ENCODE peak calls at places on chromosome 19, in nine cellular contexts. O is midbrain, W is NCI-H1048, X is progenitor cell of endocrine pancreas, N is OCI-LY7, R is T-helper 1 cell, S is EL, Q is amniotic stem cell, F is MCF 10A. Z is an unnamed sample.

GRCh38 chr19:10642473-10642872 is 11.7 kb upstream of the ILF3 start:
- DNase-seq in F (no peak), O (peak), X (no peak), N (no peak), R (no peak), W (no peak), S (no peak), Q (no peak), Z (no peak)

GRCh38 chr19:45860359-45861259 is 2.3 kb downstream of the SYMPK start:
- DNase-seq in W (no peak), R (no peak), F (no peak), N (no peak), S (no peak), O (no peak), X (no peak), Q (no peak), Z (no peak)

GRCh38 chr19:19071897-19072296 is 8.1 kb downstream of the SLC25A42 start:
- DNase-seq in X (no peak), W (no peak), O (no peak), Q (no peak), N (no peak), R (no peak), S (no peak), F (no peak), Z (no peak)

GRCh38 chr19:29560313-29561075 is 34.7 kb downstream of the VSTM2B start:
- DNase-seq in R (no peak), F (no peak), N (no peak), Q (no peak), W (no peak), S (no peak), O (no peak), X (no peak), Z (no peak)

GRCh38 chr19:10695401-10696398 is 5.5 kb upstream of the QTRT1 start:
- DNase-seq in S (peak), N (peak), Q (peak), R (peak), W (peak), F (peak), X (peak), O (peak), Z (peak)

GRCh38 chr19:54178581-54179261 is 5.8 kb upstream of the TMC4 start:
- DNase-seq in W (no peak), N (peak), S (no peak), Q (no peak), R (no peak), F (no peak), O (peak), X (no peak), Z (no peak)

GRCh38 chr19:4012092-4012974 is 4.8 kb downstream of the PIAS4 start:
- DNase-seq in W (no peak), N (no peak), Q (no peak), R (no peak), S (no peak), F (no peak), O (no peak), X (no peak), Z (no peak)

GRCh38 chr19:6357995-6358394 is 3.3 kb upstream of the CLPP start:
- DNase-seq in Q (no peak), S (no peak), W (no peak), O (no peak), R (no peak), N (no peak), F (no peak), X (no peak), Z (no peak)

GRCh38 chr19:5238700-5239099 is 101.9 kb downstream of the PTPRS start:
- DNase-seq in W (no peak), Q (no peak), N (no peak), X (no peak), O (no peak), F (no peak), R (no peak), S (no peak), Z (no peak)

GRCh38 chr19:15195381-15195964 is 5.3 kb downstream of the NOTCH3 start:
- DNase-seq in S (peak), N (no peak), W (no peak), F (peak), O (no peak), X (peak), Q (no peak), R (no peak), Z (no peak)

GRCh38 chr19:45637890-45638667 is 1.1 kb downstream of the EML2 start:
- DNase-seq in O (no peak), X (no peak), N (no peak), F (peak), R (no peak), S (peak), W (no peak), Q (no peak), Z (no peak)

Z was measured in effector memory CD8-positive, alpha-beta T cell.